ENCODE peak calls at places on chromosomes 13 and 19, in seven cellular contexts. H, Y, D, B, W, P and E are unnamed samples.

GRCh38 chr13:43487459-43487858 is 299.3 kb downstream of the ENOX1 start:
- DNase-seq in P (no peak), Y (no peak), B (no peak), D (no peak), W (no peak), H (no peak), E (no peak)

GRCh38 chr13:100039740-100040139 is 49.2 kb upstream of the PCCA start:
- DNase-seq in P (no peak), H (no peak), D (no peak), B (no peak), W (no peak), Y (no peak), E (peak; percentile 46)

GRCh38 chr19:11227201-11227886 is 12.1 kb upstream of the ANGPTL8 start:
- DNase-seq in Y (no peak), D (no peak), W (peak; percentile 24), P (no peak), H (no peak), B (peak; percentile 45), E (peak; percentile 14)

GRCh38 chr13:21022056-21022693 is 39.2 kb downstream of the LATS2 start:
- DNase-seq in H (no peak), D (no peak), P (no peak), B (no peak), Y (no peak), W (no peak), E (no peak)

GRCh38 chr19:58556633-58557252 is 1.7 kb downstream of the UBE2M start:
- DNase-seq in P (no peak), B (no peak), Y (no peak), H (no peak), W (no peak), D (no peak), E (no peak)

GRCh38 chr13:98998831-98999634 is 21.2 kb upstream of the DOCK9 start:
- DNase-seq in Y (no peak), B (no peak), H (peak; percentile 67), P (no peak), W (peak; percentile 35), D (peak; percentile 27), E (no peak)

GRCh38 chr19:50556236-50557008 is 11.8 kb downstream of the LRRC4B start:
- DNase-seq in P (peak; percentile 87), H (peak; percentile 51), Y (no peak), B (peak; percentile 93), W (peak; percentile 72), D (peak; percentile 77), E (peak; percentile 3)

GRCh38 chr13:51799261-51799660 is 4.7 kb downstream of the DHRS12 start:
- DNase-seq in H (no peak), W (no peak), Y (no peak), P (no peak), B (no peak), D (no peak), E (no peak)

GRCh38 chr13:21885714-21886224 is 214.9 kb downstream of the FGF9 start:
- DNase-seq in H (no peak), B (no peak), W (no peak), D (no peak), P (no peak), Y (no peak), E (no peak)

GRCh38 chr19:10283786-10284540 is 2.8 kb upstream of the ICAM4 start:
- DNase-seq in P (no peak), Y (no peak), B (no peak), H (no peak), D (no peak), W (no peak), E (no peak)

GRCh38 chr13:98026457-98026857 is 73.0 kb downstream of the IPO5 start:
- DNase-seq in W (peak; percentile 32), D (peak; percentile 31), H (peak; percentile 43), P (no peak), Y (no peak), B (no peak), E (no peak)

GRCh38 chr13:30647420-30647819 is 29.7 kb downstream of the USPL1 start:
- DNase-seq in P (no peak), H (no peak), D (no peak), W (no peak), Y (no peak), B (no peak), E (no peak)

GRCh38 chr19:1318678-1319471 is 33.2 kb downstream of the EFNA2 start:
- DNase-seq in P (no peak), W (no peak), B (no peak), D (no peak), Y (no peak), H (no peak), E (no peak)

GRCh38 chr19:2239771-2240770 is 3.4 kb downstream of the SF3A2 start:
- DNase-seq in Y (no peak), W (peak; percentile 56), D (peak; percentile 57), P (no peak), B (no peak), H (peak; percentile 44), E (no peak)

GRCh38 chr13:98141938-98142426 is 912 bp upstream of the FARP1 start:
- DNase-seq in Y (no peak), B (peak; percentile 18), P (peak; percentile 19), H (no peak), W (no peak), D (no peak), E (no peak)

GRCh38 chr19:29528350-29528945 is 2.7 kb downstream of the VSTM2B start:
- DNase-seq in P (peak; percentile 49), H (peak; percentile 58), W (peak; percentile 85), D (peak; percentile 68), B (peak; percentile 80), Y (no peak), E (peak; percentile 12)

GRCh38 chr13:36124236-36124822 is 6.9 kb downstream of the DCLK1 start:
- DNase-seq in P (no peak), Y (no peak), W (peak; percentile 66), D (peak; percentile 86), B (no peak), H (peak; percentile 75), E (no peak)

GRCh38 chr13:91722267-91722884 is 324.0 kb downstream of the GPC5 start:
- DNase-seq in H (peak; percentile 17), W (peak; percentile 55), Y (no peak), P (no peak), D (peak; percentile 45), B (peak; percentile 9), E (peak; percentile 13)

GRCh38 chr13:108667205-108667604 is 37.8 kb downstream of the MYO16 start:
- DNase-seq in P (no peak), Y (no peak), D (no peak), B (no peak), H (no peak), W (no peak), E (no peak)

GRCh38 chr13:37442996-37443395 is 155.6 kb downstream of the POSTN start:
- DNase-seq in H (peak; percentile 46), W (peak; percentile 43), Y (no peak), P (no peak), B (no peak), D (peak; percentile 68), E (peak; percentile 36)

GRCh38 chr19:42254083-42254849 is 662 bp downstream of the ERF start:
- DNase-seq in H (peak; percentile 41), P (peak; percentile 72), D (peak; percentile 57), B (peak; percentile 72), W (peak; percentile 84), Y (no peak), E (no peak)

GRCh38 chr13:48502601-48503319 is 30.1 kb downstream of the RCBTB2 start:
- DNase-seq in Y (no peak), P (no peak), H (no peak), D (no peak), W (no peak), B (no peak), E (no peak)

GRCh38 chr19:49546825-49547565 is 19.2 kb downstream of the RCN3 start:
- DNase-seq in W (peak; percentile 94), P (no peak), D (peak; percentile 95), Y (peak; percentile 43), B (peak; percentile 83), H (peak; percentile 93), E (peak; percentile 80)

DNA sequence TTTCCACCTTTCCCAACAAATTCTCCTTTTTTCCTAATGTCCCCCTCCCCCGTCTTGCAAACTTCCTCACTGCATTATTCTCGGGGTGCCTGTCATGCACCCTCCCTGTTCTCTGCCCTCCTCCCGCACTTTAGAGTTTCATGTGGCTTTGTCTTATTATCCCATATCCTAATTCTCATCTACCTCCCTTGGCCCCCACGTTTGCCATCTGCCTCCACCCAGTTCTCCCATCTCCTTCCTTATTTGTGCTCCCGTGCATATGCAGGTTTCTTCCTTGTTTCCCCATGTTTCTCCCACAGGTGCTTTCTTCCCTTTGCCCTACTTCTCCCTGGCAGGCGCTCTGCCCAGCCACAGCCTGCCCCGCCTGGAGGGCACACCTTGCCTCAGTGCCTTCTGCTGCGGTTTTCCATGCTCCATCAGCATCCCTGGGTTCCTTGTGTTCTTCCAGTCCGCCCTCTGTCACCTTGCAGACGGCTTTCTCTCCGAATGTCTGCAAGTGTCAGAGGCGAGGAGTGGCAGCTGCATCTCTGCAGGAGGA is 1.5 kb downstream of the SPATA13 start:
- DNase-seq in H (no peak), Y (no peak), B (no peak), D (no peak), W (no peak), P (no peak), E (no peak)
- H3K4me3 ChIP-seq in H (peak overlapping the region; percentile 77), Y (peak overlapping the region; percentile 92), B (no peak overlapping the region), D (peak overlapping the region; percentile 81), W (peak overlapping the region; percentile 81), P (peak overlapping the region; percentile 81), E (no peak overlapping the region)

DNA sequence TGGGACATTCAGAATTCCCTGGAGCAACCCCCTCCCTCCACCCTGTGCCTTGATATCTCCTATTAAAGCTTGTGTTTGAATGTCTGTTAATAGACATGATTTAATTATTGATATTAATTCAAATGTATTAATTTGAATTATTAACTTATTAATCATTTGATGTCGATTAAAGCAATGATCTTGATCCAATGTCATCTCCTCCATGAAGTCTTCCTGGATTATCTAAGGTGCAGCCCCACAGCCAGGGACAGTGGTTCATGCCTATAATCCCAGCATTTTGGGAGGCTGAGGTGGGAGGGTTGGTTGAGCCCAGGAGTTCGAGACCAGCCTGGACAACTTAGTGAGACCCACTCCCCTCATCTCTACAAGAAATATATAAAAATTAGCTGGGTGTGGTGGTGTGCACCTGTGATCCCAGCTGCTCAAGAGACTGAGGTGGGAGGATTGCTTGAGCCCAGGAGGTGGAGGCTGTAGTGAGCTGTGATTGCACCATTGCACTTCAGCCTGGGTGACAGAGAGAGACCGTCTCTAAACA is 9.6 kb downstream of the FEM1A start:
- DNase-seq in D (no peak), W (no peak), B (no peak), P (no peak), Y (no peak), H (no peak), E (no peak)
- H3K4me3 ChIP-seq in D (no peak overlapping the region), W (no peak overlapping the region), B (no peak overlapping the region), P (no peak overlapping the region), Y (no peak overlapping the region), H (no peak overlapping the region), E (no peak overlapping the region)

GRCh38 chr19:48247212-48247611 is 8.5 kb downstream of the CARD8 start:
- DNase-seq in W (no peak), D (no peak), P (no peak), Y (no peak), B (no peak), H (no peak), E (no peak)
- H3K4me3 ChIP-seq in W (no peak overlapping the region), D (no peak overlapping the region), P (no peak overlapping the region), Y (no peak overlapping the region), B (no peak overlapping the region), H (no peak overlapping the region), E (no peak overlapping the region)

GRCh38 chr19:57167385-57167784 is at the start of gene DUXA:
- DNase-seq in Y (no peak), W (no peak), P (no peak), B (no peak), H (no peak), D (no peak), E (no peak)

GRCh38 chr19:57165846-57166245 is 1.4 kb downstream of the DUXA start:
- DNase-seq in Y (no peak), B (no peak), H (no peak), P (no peak), W (peak; percentile 9), D (no peak), E (peak; percentile 50)

GRCh38 chr19:57171551-57172081 is 4.3 kb upstream of the DUXA start:
- DNase-seq in H (peak; percentile 17), B (peak; percentile 63), P (peak; percentile 58), Y (no peak), D (peak; percentile 35), W (peak; percentile 74), E (no peak)
- H3K4me3 ChIP-seq in H (peak overlapping the region; percentile 24), B (peak overlapping the region; percentile 35), P (peak overlapping the region; percentile 27), Y (peak overlapping the region; percentile 46), D (peak overlapping the region; percentile 49), W (peak overlapping the region; percentile 65), E (peak overlapping the region; percentile 26)